ENCODE peak calls at places on chromosomes 11 and 22, in five cellular contexts. M is testis, E is brain microvascular endothelial cell, H is ovary, K is AG04449. O is an unnamed sample.

GRCh38 chr11:8232414-8232813 is 31.3 kb downstream of the LMO1 start:
- DNase-seq in H (no peak), K (no peak), E (no peak), M (no peak), O (no peak)

GRCh38 chr11:112024178-112024777 is 930 bp upstream of the DLAT start:
- DNase-seq in E (no peak), K (no peak), H (no peak), M (no peak), O (no peak)

GRCh38 chr11:116598556-116598955 is 174.2 kb downstream of the BUD13 start:
- DNase-seq in K (no peak), E (no peak), M (no peak), H (no peak), O (no peak)

GRCh38 chr22:30192427-30192826 is 54.1 kb downstream of the LIF start:
- DNase-seq in E (no peak), H (no peak), K (no peak), M (no peak), O (no peak)

GRCh38 chr11:117839234-117839882 is 14.8 kb upstream of the FXYD2 start:
- DNase-seq in H (no peak), M (no peak), E (no peak), K (no peak), O (no peak)

GRCh38 chr11:116729501-116730240 is 43.1 kb downstream of the BUD13 start:
- DNase-seq in E (no peak), H (no peak), M (no peak), K (no peak), O (no peak)

GRCh38 chr11:91625495-91625894 is 599.1 kb upstream of the FAT3 start:
- DNase-seq in E (peak; percentile 0), K (no peak), H (no peak), M (no peak), O (no peak)

GRCh38 chr11:12752868-12753267 is 78.6 kb downstream of the TEAD1 start:
- DNase-seq in H (no peak), E (no peak), M (no peak), K (no peak), O (no peak)

GRCh38 chr11:67396258-67396581 is 4.4 kb downstream of the RAD9A start:
- DNase-seq in K (no peak), E (no peak), H (no peak), M (no peak), O (no peak)

GRCh38 chr11:116366451-116366850 is 406.3 kb downstream of the BUD13 start:
- DNase-seq in K (no peak), M (no peak), H (no peak), E (no peak), O (no peak)

GRCh38 chr11:72591785-72592490 is 82.3 kb downstream of the PDE2A start:
- DNase-seq in M (no peak), K (no peak), H (no peak), E (no peak), O (no peak)

GRCh38 chr11:63508745-63509144 is 2.9 kb downstream of the LGALS12 start:
- DNase-seq in E (no peak), H (no peak), K (no peak), M (no peak), O (no peak)

GRCh38 chr11:64120951-64121569 is 44.9 kb downstream of the MACROD1 start:
- DNase-seq in E (no peak), M (no peak), K (peak; percentile 4), H (no peak), O (peak; percentile 57)

GRCh38 chr22:29917052-29917902 is 34.3 kb downstream of the MTMR3 start:
- DNase-seq in K (no peak), H (peak; percentile 35), E (no peak), M (peak; percentile 52), O (no peak)

GRCh38 chr22:26586556-26587325 is 3.2 kb downstream of the TPST2 start:
- DNase-seq in E (no peak), K (no peak), M (peak; percentile 31), H (no peak), O (no peak)

GRCh38 chr11:1226981-1227550 is 4.2 kb downstream of the MUC5B start:
- DNase-seq in M (no peak), H (no peak), E (no peak), K (no peak), O (no peak)

GRCh38 chr11:73478737-73479347 is 102.6 kb downstream of the RELT start:
- DNase-seq in E (peak; percentile 20), K (no peak), M (no peak), H (no peak), O (peak; percentile 43)

GRCh38 chr11:95375881-95376280 is 144.9 kb upstream of the SESN3 start:
- DNase-seq in M (no peak), K (peak; percentile 74), E (peak; percentile 85), H (no peak), O (no peak)

GRCh38 chr22:39283312-39284141 is 35.9 kb downstream of the RPL3 start:
- DNase-seq in M (no peak), H (no peak), E (no peak), K (no peak), O (peak; percentile 25)

GRCh38 chr11:36868380-36868779 is 270.3 kb upstream of the RAG2 start:
- DNase-seq in M (no peak), K (no peak), E (no peak), H (no peak), O (no peak)

GRCh38 chr11:65446446-65447277 is 24.1 kb downstream of the NEAT1 start:
- DNase-seq in H (no peak), K (no peak), E (peak; percentile 59), M (no peak), O (peak; percentile 58)

GRCh38 chr11:11157201-11157600 is 195.8 kb downstream of the CSNK2A3 start:
- DNase-seq in E (peak; percentile 29), H (no peak), K (no peak), M (peak; percentile 51), O (peak; percentile 21)

GRCh38 chr11:104624021-104624420 is 274.2 kb downstream of the CASP12 start:
- DNase-seq in E (no peak), K (no peak), H (no peak), M (no peak), O (no peak)

GRCh38 chr11:66008468-66009101 is 3.2 kb upstream of the CST6 start:
- DNase-seq in K (no peak), E (no peak), H (no peak), M (no peak), O (no peak)

GRCh38 chr22:40720538-40721256 is 41.4 kb downstream of the MCHR1 start:
- DNase-seq in H (no peak), M (no peak), E (no peak), K (no peak), O (no peak)

GRCh38 chr11:7759010-7759409 is 37.7 kb downstream of the OR5P2 start:
- DNase-seq in E (no peak), M (no peak), H (no peak), K (no peak), O (no peak)

GRCh38 chr11:57626895-57627294 is 22.8 kb downstream of the YPEL4 start:
- DNase-seq in K (no peak), E (no peak), M (no peak), H (no peak), O (no peak)

GRCh38 chr11:110463153-110463552 is 33.4 kb downstream of the FDX1 start:
- DNase-seq in K (no peak), E (peak; percentile 53), M (peak; percentile 81), H (peak; percentile 47), O (peak; percentile 11)
- TF ChIP-seq CTCF in K (peak; percentile 49), E (peak; percentile 74), M (no peak), H (no peak), O (peak; percentile 76)

DNA sequence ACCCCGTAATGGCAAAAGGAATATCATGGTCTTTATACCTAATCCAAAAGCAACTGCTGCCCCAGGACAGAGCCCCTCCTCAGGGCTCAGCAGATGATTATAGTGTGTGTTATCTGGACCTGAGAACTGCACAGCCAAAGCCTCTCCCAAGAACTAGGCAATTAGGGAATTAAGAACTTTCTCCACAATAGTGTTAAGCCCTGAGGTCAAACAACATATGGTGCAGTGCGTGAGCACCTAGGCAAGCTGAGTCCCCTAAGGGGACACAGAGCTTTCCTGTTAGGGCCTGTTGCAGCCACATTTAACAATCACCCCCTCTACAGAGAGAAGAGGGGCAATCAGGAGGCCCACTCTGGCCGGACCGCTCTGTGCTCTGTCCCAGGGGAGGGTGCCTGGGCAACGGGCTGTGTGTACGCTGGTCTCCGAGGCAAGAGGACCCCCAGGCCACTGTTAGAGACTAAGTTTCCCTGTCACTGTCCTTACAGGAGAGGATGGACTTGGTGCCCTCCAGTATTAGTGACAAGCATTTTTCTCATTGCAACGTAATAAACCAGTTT is 1.4 kb upstream of the KCNJ5 start:
- DNase-seq in M (no peak), E (no peak), H (no peak), K (no peak), O (no peak)
- TF ChIP-seq CTCF in M (no peak), E (no peak), H (no peak), K (no peak), O (no peak)

DNA sequence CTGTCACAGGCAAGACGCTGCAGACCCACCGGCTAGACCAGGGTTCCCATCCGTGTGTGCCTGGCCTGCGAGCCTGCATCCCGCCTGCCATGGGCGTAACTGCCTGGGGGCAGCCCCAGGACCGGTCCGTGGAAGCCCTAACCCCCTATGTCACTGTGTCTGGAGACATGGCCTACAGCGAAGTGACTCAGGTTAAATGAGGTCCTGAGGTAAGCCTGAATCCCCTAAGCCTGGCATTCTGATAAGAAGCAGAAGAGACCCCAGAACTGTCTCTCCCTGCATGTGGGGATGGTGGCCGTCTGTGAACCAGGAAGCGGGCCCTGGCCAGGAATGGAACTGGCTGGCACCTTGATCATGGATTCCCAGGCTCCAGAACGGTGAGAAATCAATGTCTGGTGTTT is 570.1 kb downstream of the BRD1 start:
- DNase-seq in M (no peak), K (no peak), E (no peak), H (no peak), O (no peak)
- TF ChIP-seq CTCF in M (no peak), K (no peak), E (no peak), H (no peak), O (no peak)

GRCh38 chr11:2930705-2931415 is 1.6 kb upstream of the PHLDA2 start:
- DNase-seq in H (peak; percentile 55), K (no peak), M (peak; percentile 69), E (peak; percentile 24), O (peak; percentile 42)

GRCh38 chr11:2928605-2929510 is at the start of gene PHLDA2:
- DNase-seq in M (peak; percentile 42), E (peak; percentile 59), K (no peak), H (no peak), O (peak; percentile 73)

GRCh38 chr11:2931416-2931746 is 2.2 kb upstream of the PHLDA2 start:
- DNase-seq in H (no peak), K (no peak), M (no peak), E (no peak), O (no peak)

GRCh38 chr11:2929511-2929879 is 275 bp upstream of the PHLDA2 start:
- DNase-seq in K (no peak), E (peak; percentile 56), H (no peak), M (no peak), O (peak; percentile 68)

DNA sequence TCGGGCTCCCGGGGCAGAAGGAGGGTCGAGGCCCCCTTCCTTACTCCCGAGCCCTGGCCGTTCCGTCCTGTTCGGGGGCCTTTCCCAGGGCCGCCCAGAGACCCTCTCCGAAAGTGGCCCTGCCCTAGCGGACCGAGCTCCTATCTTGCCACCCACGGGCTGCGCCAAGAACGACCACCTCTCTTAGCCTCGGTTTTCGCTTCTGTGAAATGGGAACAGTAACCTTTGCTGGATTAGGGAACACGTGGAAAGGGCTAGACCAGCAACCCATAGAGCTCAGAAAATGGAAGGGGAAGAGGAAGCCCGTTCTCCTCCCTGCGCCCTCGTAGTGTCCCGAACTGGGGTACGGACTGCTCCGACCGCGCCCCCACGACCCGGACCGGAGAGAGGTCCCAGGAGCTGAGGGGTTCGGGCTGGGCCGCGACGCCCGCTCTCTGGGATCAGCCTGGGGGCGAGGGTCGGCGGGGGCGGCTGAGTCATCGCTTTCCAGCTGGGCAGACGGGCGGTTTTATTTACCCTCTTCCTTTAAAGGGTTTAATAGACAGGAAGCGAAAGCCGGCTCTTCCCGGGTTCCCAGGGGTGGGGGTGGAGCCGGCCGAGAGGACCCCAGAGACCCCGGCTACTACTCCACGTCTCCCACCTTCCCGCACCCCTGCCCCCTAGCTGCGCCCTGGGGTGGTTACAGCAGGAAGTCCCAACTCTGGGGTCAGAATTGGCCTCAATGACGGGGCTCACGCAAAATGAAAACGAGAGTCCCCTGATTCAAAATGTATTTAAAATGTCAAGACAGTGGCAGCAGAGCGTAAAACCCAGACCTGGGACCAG is 872 bp upstream of the PHLDA2 start:
- DNase-seq in M (no peak), E (peak; percentile 70), H (peak; percentile 54), K (no peak), O (peak; percentile 25)
- TF ChIP-seq CTCF in M (peak; percentile 23), E (peak; percentile 45), H (no peak), K (peak; percentile 59), O (no peak)